ENCODE peak calls at places on chromosome 3, in ten cellular contexts. Q, B, M, J, I, L, H, U, Y and O are unnamed samples.

GRCh38 chr3:117927831-117928230 is 1106.8 kb downstream of the IGSF11 start:
- DNase-seq in Q (no peak), B (no peak), M (no peak), J (no peak), I (no peak), L (no peak), H (no peak), U (no peak), Y (no peak), O (no peak)

GRCh38 chr3:100521439-100521845 is 29.0 kb downstream of the TMEM45A start:
- DNase-seq in Q (no peak), B (no peak), M (no peak), J (no peak), I (no peak), L (no peak), H (no peak), U (no peak), Y (no peak), O (no peak)

GRCh38 chr3:17546500-17546899 is 195.9 kb downstream of the TBC1D5 start:
- DNase-seq in Q (no peak), B (no peak), M (no peak), J (no peak), I (no peak), L (no peak), H (no peak), U (no peak), Y (no peak), O (no peak)

GRCh38 chr3:4596596-4596995 is 103.4 kb downstream of the ITPR1 start:
- DNase-seq in Q (no peak), B (no peak), M (no peak), J (no peak), I (no peak), L (no peak), H (no peak), U (no peak), Y (no peak), O (no peak)

GRCh38 chr3:64365877-64366276 is 140.6 kb upstream of the PRICKLE2 start:
- DNase-seq in Q (no peak), B (no peak), M (no peak), J (no peak), I (no peak), L (no peak), H (no peak), U (no peak), Y (no peak), O (no peak)

GRCh38 chr3:54122046-54122801 is at the start of gene CACNA2D3:
- DNase-seq in Q (no peak), B (no peak), M (no peak), J (no peak), I (no peak), L (no peak), H (peak), U (no peak), Y (peak), O (no peak)

GRCh38 chr3:69751118-69751517 is 11.9 kb downstream of the MITF start:
- DNase-seq in Q (no peak), B (no peak), M (no peak), J (no peak), I (no peak), L (no peak), H (no peak), U (no peak), Y (no peak), O (no peak)

GRCh38 chr3:110473405-110473804 is 598.2 kb upstream of the NECTIN3 start:
- DNase-seq in Q (no peak), B (no peak), M (no peak), J (no peak), I (no peak), L (no peak), H (no peak), U (no peak), Y (no peak), O (no peak)

GRCh38 chr3:10992946-10993728 is 589 bp downstream of the SLC6A1 start:
- DNase-seq in Q (no peak), B (no peak), M (no peak), J (no peak), I (no peak), L (no peak), H (no peak), U (no peak), Y (no peak), O (no peak)

GRCh38 chr3:104952587-104952986 is 414.1 kb upstream of the ALCAM start:
- DNase-seq in Q (no peak), B (no peak), M (peak), J (peak), I (no peak), L (no peak), H (peak), U (no peak), Y (no peak), O (peak)

GRCh38 chr3:14925729-14926591 is 21.4 kb upstream of the NR2C2 start:
- DNase-seq in Q (peak), B (peak), M (no peak), J (no peak), I (no peak), L (no peak), H (no peak), U (peak), Y (no peak), O (peak)

GRCh38 chr3:119330181-119330580 is 36.0 kb downstream of the ARHGAP31 start:
- DNase-seq in Q (no peak), B (no peak), M (no peak), J (no peak), I (no peak), L (no peak), H (no peak), U (no peak), Y (no peak), O (no peak)

GRCh38 chr3:5774337-5774736 is 586.8 kb downstream of the EDEM1 start:
- DNase-seq in Q (no peak), B (no peak), M (no peak), J (no peak), I (no peak), L (no peak), H (no peak), U (no peak), Y (no peak), O (no peak)

GRCh38 chr3:136209921-136210320 is 13.8 kb upstream of the MSL2 start:
- DNase-seq in Q (no peak), B (no peak), M (no peak), J (no peak), I (no peak), L (no peak), H (no peak), U (no peak), Y (no peak), O (no peak)

GRCh38 chr3:106673926-106674569 is 703.2 kb upstream of the CCDC54 start:
- DNase-seq in Q (no peak), B (no peak), M (no peak), J (no peak), I (no peak), L (no peak), H (no peak), U (no peak), Y (no peak), O (no peak)

GRCh38 chr3:98032881-98033280 is 2.2 kb downstream of the GABRR3 start:
- DNase-seq in Q (no peak), B (no peak), M (no peak), J (no peak), I (no peak), L (no peak), H (no peak), U (no peak), Y (no peak), O (no peak)

GRCh38 chr3:78919021-78919755 is 848.6 kb downstream of the ROBO1 start:
- DNase-seq in Q (no peak), B (no peak), M (peak), J (no peak), I (no peak), L (no peak), H (no peak), U (no peak), Y (no peak), O (peak)
- H3K27ac ChIP-seq in Q (no peak), B (no peak), M (peak), J (no peak), I (no peak), L (no peak), H (no peak), U (no peak), Y (no peak), O (no peak)

GRCh38 chr3:85360742-85361387 is 402.1 kb downstream of the CADM2 start:
- DNase-seq in Q (no peak), B (peak), M (peak), J (no peak), I (no peak), L (no peak), H (no peak), U (no peak), Y (no peak), O (peak)
- TF ChIP-seq CTCF in Q (no peak), B (peak), M (peak), J (no peak), I (no peak), L (peak), H (peak), U (peak), Y (peak), O (peak)

DNA sequence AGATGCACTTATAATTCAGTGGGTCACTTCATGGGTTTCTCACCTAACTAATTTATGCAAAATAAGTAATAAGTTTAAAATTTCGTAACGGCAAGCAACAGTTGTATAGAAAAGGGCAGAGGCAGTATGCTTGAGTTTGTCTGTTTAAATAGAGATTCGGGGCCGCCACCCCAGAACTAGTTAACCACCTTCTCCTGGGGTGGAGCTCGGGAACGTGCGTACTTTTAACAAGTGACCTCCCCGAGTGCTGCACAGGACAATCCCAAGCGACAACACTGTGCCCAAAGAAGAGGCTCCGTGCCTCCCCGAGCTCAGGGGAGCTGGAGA is 439 bp downstream of the SSR3 start:
- DNase-seq in Q (no peak), B (no peak), M (no peak), J (no peak), I (no peak), L (no peak), H (no peak), U (peak), Y (no peak), O (no peak)
- H3K27ac ChIP-seq in Q (peak), B (peak), M (peak), J (peak), I (peak), L (peak), H (peak), U (peak), Y (peak), O (peak)

GRCh38 chr3:189267981-189268613 is 96.3 kb downstream of the TPRG1 start:
- DNase-seq in Q (peak), B (no peak), M (peak), J (peak), I (no peak), L (no peak), H (no peak), U (no peak), Y (no peak), O (peak)
- TF ChIP-seq CTCF in Q (peak), B (no peak), M (peak), J (peak), I (no peak), L (no peak), H (peak), U (no peak), Y (peak), O (peak)

DNA sequence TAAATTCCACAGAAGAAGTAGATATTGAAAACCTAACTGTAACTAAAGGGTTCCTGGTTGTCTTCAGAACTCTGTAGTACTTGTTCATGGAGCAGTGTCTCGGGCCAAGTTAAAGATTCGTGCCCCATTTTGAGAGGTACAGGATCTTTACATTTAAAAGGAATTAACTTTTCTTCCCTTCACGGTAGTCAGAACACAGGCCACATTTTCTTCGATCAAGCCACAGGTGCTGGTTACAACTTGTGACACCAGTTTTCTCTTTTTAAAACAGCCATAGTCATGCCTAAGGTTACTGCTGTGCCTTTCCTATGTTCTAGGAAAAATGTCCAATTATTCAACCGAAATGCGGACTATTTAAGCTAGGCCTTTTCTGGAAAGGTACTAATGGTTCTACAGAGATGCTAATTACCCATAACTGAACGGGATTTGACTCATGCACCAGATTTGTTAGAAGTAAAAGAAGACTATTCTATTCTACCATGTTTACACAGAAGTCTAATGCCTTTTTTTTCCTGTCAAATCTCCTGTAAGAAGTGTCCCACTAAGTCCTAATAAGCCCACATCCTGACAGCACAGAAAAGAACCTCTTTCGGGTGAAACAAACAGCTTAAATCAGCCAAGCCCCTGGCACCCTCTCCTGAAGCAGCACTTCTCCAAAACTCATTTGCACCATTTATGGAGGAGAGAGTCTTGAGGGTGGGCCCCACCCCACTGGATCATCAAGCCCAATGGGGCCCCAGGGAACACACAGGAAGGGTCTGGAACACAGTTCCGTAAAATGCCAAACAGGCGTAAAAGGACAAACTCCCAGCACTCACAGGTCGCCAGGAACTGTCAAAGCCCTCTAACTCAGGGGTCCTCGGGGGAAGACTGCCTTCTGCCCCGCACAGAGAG is 1.9 kb downstream of the LRIG1 start:
- DNase-seq in Q (no peak), B (no peak), M (no peak), J (no peak), I (peak), L (no peak), H (no peak), U (no peak), Y (no peak), O (no peak)
- H3K27ac ChIP-seq in Q (no peak), B (no peak), M (no peak), J (peak), I (peak), L (peak), H (peak), U (no peak), Y (peak), O (peak)

GRCh38 chr3:141940204-141940776 is 63.8 kb downstream of the ATP1B3 start:
- DNase-seq in Q (peak), B (peak), M (peak), J (no peak), I (peak), L (no peak), H (no peak), U (no peak), Y (no peak), O (peak)
- TF ChIP-seq CTCF in Q (no peak), B (no peak), M (peak), J (no peak), I (no peak), L (no peak), H (no peak), U (no peak), Y (no peak), O (no peak)

DNA sequence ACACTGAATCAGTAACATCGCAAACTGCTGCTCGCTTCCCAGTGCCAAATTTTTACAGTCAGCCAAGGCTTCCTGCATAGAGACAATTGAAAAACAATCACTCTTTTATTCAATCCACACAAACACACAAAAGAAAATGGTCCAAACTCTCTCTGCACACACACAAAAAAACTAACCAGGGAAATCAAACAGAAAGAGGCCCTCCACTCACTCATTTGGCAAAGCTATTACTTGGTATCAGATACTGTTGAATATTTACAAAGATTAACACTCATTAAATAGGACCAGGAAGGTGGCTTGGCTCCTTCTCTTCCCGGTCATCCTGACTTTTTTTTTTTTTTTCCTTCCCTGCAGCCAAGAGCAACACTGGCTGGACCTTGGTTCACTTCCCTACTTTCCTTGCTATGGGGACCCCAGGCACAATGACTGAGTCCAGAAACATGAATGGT is 62.4 kb upstream of the SPATA12 start:
- DNase-seq in Q (no peak), B (no peak), M (no peak), J (no peak), I (no peak), L (no peak), H (no peak), U (no peak), Y (no peak), O (no peak)
- H3K27ac ChIP-seq in Q (no peak), B (no peak), M (no peak), J (no peak), I (no peak), L (no peak), H (no peak), U (no peak), Y (no peak), O (no peak)